ENCODE peak calls at places on chromosomes 5 and 9, in six cellular contexts. Q is cardiac fibroblast, H is fibroblast of the aortic adventitia, P is tibial nerve, O is lower leg skin, F is cardiac muscle cell. M is an unnamed sample.

GRCh38 chr9:119556129-119556875 is 187.1 kb upstream of the BRINP1 start:
- DNase-seq in Q (peak), H (peak), P (peak), O (peak), F (peak), M (peak)

GRCh38 chr5:137561572-137561971 is 62.4 kb upstream of the SPOCK1 start:
- DNase-seq in Q (no peak), H (no peak), P (no peak), O (no peak), F (no peak), M (no peak)

GRCh38 chr5:34038430-34038829 is 4.6 kb downstream of the C1QTNF3 start:
- DNase-seq in Q (no peak), H (no peak), P (no peak), O (no peak), F (no peak), M (no peak)

GRCh38 chr5:66829826-66830225 is 233.6 kb downstream of the MAST4 start:
- DNase-seq in Q (peak), H (peak), P (no peak), O (no peak), F (peak), M (peak)

GRCh38 chr5:1847056-1847455 is 35.7 kb downstream of the IRX4 start:
- DNase-seq in Q (no peak), H (no peak), P (no peak), O (no peak), F (no peak), M (no peak)

GRCh38 chr9:36928210-36928609 is 105.9 kb downstream of the PAX5 start:
- DNase-seq in Q (no peak), H (no peak), P (no peak), O (peak), F (no peak), M (no peak)

GRCh38 chr9:16064701-16065230 is 511.9 kb downstream of the CCDC171 start:
- DNase-seq in Q (no peak), H (no peak), P (no peak), O (no peak), F (no peak), M (no peak)

GRCh38 chr5:23445573-23445972 is 61.8 kb upstream of the PRDM9 start:
- DNase-seq in Q (peak), H (no peak), P (no peak), O (no peak), F (peak), M (peak)

GRCh38 chr9:109812818-109813281 is 32.9 kb downstream of the PALM2AKAP2 start:
- DNase-seq in Q (no peak), H (no peak), P (no peak), O (no peak), F (no peak), M (no peak)

GRCh38 chr9:124037790-124038189 is 26.2 kb downstream of the LHX2 start:
- DNase-seq in Q (no peak), H (no peak), P (no peak), O (no peak), F (no peak), M (no peak)

GRCh38 chr5:143434261-143435206 is 31.0 kb upstream of the NR3C1 start:
- DNase-seq in Q (peak), H (peak), P (no peak), O (no peak), F (peak), M (peak)

GRCh38 chr9:129320575-129321311 is 142.7 kb upstream of the IER5L start:
- DNase-seq in Q (peak), H (peak), P (peak), O (peak), F (peak), M (peak)

GRCh38 chr5:6576861-6577501 is 55.9 kb downstream of the NSUN2 start:
- DNase-seq in Q (peak), H (peak), P (no peak), O (peak), F (peak), M (peak)

GRCh38 chr9:87276327-87276841 is 221.3 kb upstream of the DAPK1 start:
- DNase-seq in Q (peak), H (peak), P (no peak), O (no peak), F (peak), M (peak)

GRCh38 chr9:108182270-108182669 is 673.5 kb downstream of the ACTL7B start:
- DNase-seq in Q (no peak), H (no peak), P (no peak), O (no peak), F (no peak), M (no peak)

GRCh38 chr9:131233556-131233955 is 42.8 kb downstream of the FAM78A start:
- DNase-seq in Q (no peak), H (no peak), P (no peak), O (no peak), F (no peak), M (no peak)

GRCh38 chr5:95114305-95114704 is 170.6 kb downstream of the MCTP1 start:
- DNase-seq in Q (no peak), H (no peak), P (no peak), O (no peak), F (no peak), M (no peak)

DNA sequence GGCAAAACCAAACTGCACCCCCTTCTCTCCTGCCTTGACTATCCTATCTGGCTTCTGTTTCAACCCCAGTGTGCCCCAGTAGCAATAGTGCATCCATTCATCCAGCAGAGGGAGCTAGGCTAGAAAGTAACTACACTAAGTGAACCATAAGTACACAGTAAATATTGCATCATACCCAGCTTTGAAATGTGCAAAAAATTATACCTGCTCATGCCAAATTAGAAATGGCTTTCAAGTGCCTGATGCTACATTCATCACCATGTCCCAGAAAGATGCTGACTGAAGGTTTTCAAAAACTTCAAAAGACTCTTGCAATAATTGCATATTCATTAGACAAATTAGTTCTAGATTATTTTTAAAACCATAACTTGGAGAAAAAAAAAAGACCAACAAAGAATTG is 153.5 kb downstream of the PRELID2 start:
- DNase-seq in Q (peak), H (peak), P (peak), O (no peak), F (peak), M (peak)
- TF ChIP-seq CTCF in Q (peak), H (peak), P (peak), O (no peak), F (peak), M (peak)

DNA sequence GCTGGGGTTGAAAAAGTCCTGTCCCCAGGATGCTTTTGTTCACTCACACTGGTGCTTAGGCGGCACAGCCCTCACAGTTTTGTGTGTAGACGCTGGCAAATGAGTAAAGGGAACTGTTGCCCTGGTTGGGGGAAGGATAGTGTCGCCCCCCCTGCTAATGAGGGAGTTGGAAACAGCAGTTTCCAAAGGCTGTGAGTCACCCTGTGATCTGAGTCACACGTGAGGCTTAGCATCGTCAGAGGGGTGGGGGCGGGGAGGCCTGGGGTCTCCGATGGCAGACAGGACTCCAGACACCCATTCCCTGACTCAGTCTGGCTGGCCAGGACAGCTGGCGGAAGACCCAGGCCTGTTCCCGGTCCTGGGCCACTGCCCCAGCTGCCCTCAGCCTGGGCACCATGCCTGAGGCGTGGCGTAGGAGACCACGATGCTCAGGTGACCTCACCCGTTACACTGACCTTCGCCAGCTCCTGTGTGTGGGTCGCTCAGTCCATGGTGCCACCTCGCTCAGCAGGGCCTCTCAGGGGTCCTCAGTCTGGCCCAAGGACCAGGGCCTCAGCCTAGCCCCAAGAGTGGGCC is 2.9 kb downstream of the DNAJB5 start:
- DNase-seq in Q (peak), H (peak), P (no peak), O (peak), F (peak), M (peak)
- H3K4me3 ChIP-seq in Q (no peak), H (no peak), P (no peak), O (no peak), F (no peak), M (no peak)

DNA sequence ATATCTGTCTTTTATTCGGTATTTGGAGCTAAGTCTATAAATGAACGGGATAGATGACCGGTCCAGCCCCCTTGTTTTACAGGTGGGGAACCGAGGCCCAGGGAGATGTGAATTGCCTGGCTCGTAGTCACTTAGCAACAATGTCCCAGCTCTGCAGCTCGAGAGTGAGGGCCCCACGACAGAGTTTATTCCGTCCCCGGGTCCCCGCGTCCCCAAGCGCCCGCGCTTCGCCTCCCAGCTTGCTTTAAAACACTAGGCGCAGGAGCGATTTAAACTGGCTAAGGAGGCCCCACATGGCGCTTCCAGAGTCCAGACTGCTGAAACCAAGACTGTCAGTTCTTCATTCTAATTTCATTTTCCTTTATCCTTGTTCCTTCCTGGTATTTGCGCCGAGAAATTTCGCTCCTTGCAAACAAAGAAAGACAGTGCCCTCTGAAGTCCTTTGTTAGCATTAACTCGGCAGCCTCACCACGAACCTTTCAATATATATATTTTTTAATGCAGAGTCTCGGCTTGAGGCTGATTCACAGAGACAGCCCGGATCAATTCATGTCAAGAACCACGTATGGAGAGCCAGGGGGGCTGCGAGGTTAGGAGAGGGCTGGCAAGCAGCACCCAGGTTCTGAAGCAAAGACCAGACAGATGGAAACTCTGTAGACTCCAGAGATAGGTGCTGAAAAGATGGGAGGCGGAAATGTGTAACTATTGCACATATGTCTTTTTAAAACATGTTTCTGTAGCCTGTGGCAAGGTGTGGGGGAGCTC is 1.4 kb upstream of the ENC1 start:
- DNase-seq in Q (peak), H (peak), P (no peak), O (no peak), F (peak), M (peak)
- TF ChIP-seq CTCF in Q (peak), H (peak), P (peak), O (no peak), F (peak), M (peak)

GRCh38 chr5:150649828-150650712 is 9.6 kb downstream of the SYNPO start:
- DNase-seq in Q (no peak), H (no peak), P (no peak), O (no peak), F (no peak), M (no peak)
- H3K4me3 ChIP-seq in Q (no peak), H (no peak), P (no peak), O (no peak), F (no peak), M (no peak)

GRCh38 chr5:73363911-73364730 is 84.5 kb downstream of the FOXD1 start:
- DNase-seq in Q (peak), H (peak), P (no peak), O (no peak), F (peak), M (peak)

GRCh38 chr5:73355083-73355482 is 93.5 kb downstream of the FOXD1 start:
- DNase-seq in Q (no peak), H (no peak), P (no peak), O (no peak), F (no peak), M (no peak)

GRCh38 chr5:73354406-73354805 is 94.2 kb downstream of the FOXD1 start:
- DNase-seq in Q (no peak), H (peak), P (no peak), O (no peak), F (no peak), M (no peak)

GRCh38 chr5:73357576-73357975 is 91.0 kb downstream of the FOXD1 start:
- DNase-seq in Q (no peak), H (no peak), P (no peak), O (no peak), F (no peak), M (no peak)

GRCh38 chr5:73359395-73359794 is 89.2 kb downstream of the FOXD1 start:
- DNase-seq in Q (no peak), H (no peak), P (no peak), O (no peak), F (no peak), M (no peak)
- TF ChIP-seq CTCF in Q (no peak), H (no peak), P (no peak), O (no peak), F (no peak), M (no peak)

GRCh38 chr5:158409507-158409906 is 550.6 kb upstream of the CLINT1 start:
- DNase-seq in Q (no peak), H (no peak), P (no peak), O (no peak), F (no peak), M (no peak)
- H3K4me3 ChIP-seq in Q (no peak), H (no peak), P (no peak), O (no peak), F (no peak), M (no peak)

GRCh38 chr5:57889558-57889957 is 406.9 kb upstream of the ACTBL2 start:
- DNase-seq in Q (peak), H (peak), P (no peak), O (no peak), F (peak), M (peak)
- TF ChIP-seq CTCF in Q (peak), H (peak), P (no peak), O (no peak), F (peak), M (peak)

GRCh38 chr5:45694255-45694834 is 1.8 kb downstream of the HCN1 start:
- DNase-seq in Q (peak), H (no peak), P (no peak), O (no peak), F (peak), M (peak)

GRCh38 chr5:45697211-45697610 is 1.0 kb upstream of the HCN1 start:
- DNase-seq in Q (no peak), H (no peak), P (no peak), O (no peak), F (no peak), M (no peak)

GRCh38 chr5:45696206-45696836 is at the start of gene HCN1:
- DNase-seq in Q (peak), H (peak), P (peak), O (peak), F (peak), M (peak)

GRCh38 chr5:45695011-45695667 is 1.0 kb downstream of the HCN1 start:
- DNase-seq in Q (no peak), H (no peak), P (no peak), O (no peak), F (no peak), M (no peak)

GRCh38 chr5:45695680-45696093 is 493 bp downstream of the HCN1 start:
- DNase-seq in Q (no peak), H (no peak), P (no peak), O (no peak), F (no peak), M (no peak)
- H3K4me3 ChIP-seq in Q (peak), H (no peak), P (peak), O (no peak), F (peak), M (no peak)

M was measured in fibroblast of mammary gland.